ENCODE peak calls at places on chromosomes 11 and 22, in ten cellular contexts. One of them, this sample, is unnamed.
A peak's percentile ranks its signal among the peaks of the same experiment; 100 is the strongest.

GRCh38 chr11:1744137-1744878 is 6.1 kb downstream of the IFITM10 start:
- DNase-seq in uterus: no peak
- DNase-seq in sigmoid colon: no peak
- DNase-seq in IMR-90: no peak
- DNase-seq in ovary: peak; percentile 48
- DNase-seq in right lobe of liver: no peak
- DNase-seq in adrenal gland: peak; percentile 86
- DNase-seq in spleen: peak; percentile 80
- DNase-seq in body of pancreas: peak; percentile 13
- DNase-seq in lower leg skin: no peak
- DNase-seq in this sample: no peak

GRCh38 chr22:30714062-30714461 is 19.4 kb downstream of the OSBP2 start:
- DNase-seq in uterus: no peak
- DNase-seq in sigmoid colon: no peak
- DNase-seq in IMR-90: no peak
- DNase-seq in ovary: no peak
- DNase-seq in right lobe of liver: no peak
- DNase-seq in adrenal gland: no peak
- DNase-seq in spleen: no peak
- DNase-seq in body of pancreas: no peak
- DNase-seq in lower leg skin: no peak
- DNase-seq in this sample: no peak

GRCh38 chr22:46833228-46833627 is 70.8 kb downstream of the TBC1D22A start:
- DNase-seq in uterus: no peak
- DNase-seq in sigmoid colon: no peak
- DNase-seq in IMR-90: peak; percentile 25
- DNase-seq in ovary: no peak
- DNase-seq in right lobe of liver: no peak
- DNase-seq in adrenal gland: no peak
- DNase-seq in spleen: no peak
- DNase-seq in body of pancreas: peak; percentile 62
- DNase-seq in lower leg skin: no peak
- DNase-seq in this sample: no peak

GRCh38 chr11:91795139-91795887 is 429.3 kb upstream of the FAT3 start:
- DNase-seq in uterus: no peak
- DNase-seq in sigmoid colon: no peak
- DNase-seq in IMR-90: no peak
- DNase-seq in ovary: no peak
- DNase-seq in right lobe of liver: no peak
- DNase-seq in adrenal gland: no peak
- DNase-seq in spleen: no peak
- DNase-seq in body of pancreas: no peak
- DNase-seq in lower leg skin: no peak
- DNase-seq in this sample: no peak

GRCh38 chr11:2816941-2817421 is 68.6 kb downstream of the CDKN1C start:
- DNase-seq in uterus: peak; percentile 73
- DNase-seq in sigmoid colon: peak; percentile 82
- DNase-seq in IMR-90: peak; percentile 81
- DNase-seq in ovary: peak; percentile 84
- DNase-seq in right lobe of liver: no peak
- DNase-seq in adrenal gland: no peak
- DNase-seq in spleen: peak; percentile 44
- DNase-seq in body of pancreas: no peak
- DNase-seq in lower leg skin: no peak
- DNase-seq in this sample: no peak

GRCh38 chr11:120243221-120243620 is 3.3 kb downstream of the POU2F3 start:
- DNase-seq in uterus: no peak
- DNase-seq in sigmoid colon: no peak
- DNase-seq in IMR-90: no peak
- DNase-seq in ovary: no peak
- DNase-seq in right lobe of liver: no peak
- DNase-seq in adrenal gland: no peak
- DNase-seq in spleen: peak; percentile 53
- DNase-seq in body of pancreas: no peak
- DNase-seq in lower leg skin: no peak
- DNase-seq in this sample: no peak

GRCh38 chr11:100739636-100740035 is 52.5 kb downstream of the ARHGAP42 start:
- DNase-seq in uterus: no peak
- DNase-seq in sigmoid colon: no peak
- DNase-seq in IMR-90: peak; percentile 90
- DNase-seq in ovary: no peak
- DNase-seq in right lobe of liver: no peak
- DNase-seq in adrenal gland: peak; percentile 32
- DNase-seq in spleen: no peak
- DNase-seq in body of pancreas: no peak
- DNase-seq in lower leg skin: no peak
- DNase-seq in this sample: peak; percentile 12

GRCh38 chr11:1574256-1575242 is 2.5 kb upstream of the DUSP8 start:
- DNase-seq in uterus: peak; percentile 59
- DNase-seq in sigmoid colon: peak; percentile 85
- DNase-seq in IMR-90: peak; percentile 23
- DNase-seq in ovary: peak; percentile 75
- DNase-seq in right lobe of liver: peak; percentile 61
- DNase-seq in adrenal gland: peak; percentile 50
- DNase-seq in spleen: peak; percentile 91
- DNase-seq in body of pancreas: peak; percentile 73
- DNase-seq in lower leg skin: no peak
- DNase-seq in this sample: peak; percentile 75

GRCh38 chr11:39327302-39327701 is 2132.2 kb downstream of the LRRC4C start:
- DNase-seq in uterus: no peak
- DNase-seq in sigmoid colon: no peak
- DNase-seq in IMR-90: no peak
- DNase-seq in ovary: no peak
- DNase-seq in right lobe of liver: no peak
- DNase-seq in adrenal gland: no peak
- DNase-seq in spleen: no peak
- DNase-seq in body of pancreas: peak; percentile 23
- DNase-seq in lower leg skin: no peak
- DNase-seq in this sample: no peak

GRCh38 chr11:58579192-58580129 is 598 bp downstream of the ZFP91 start:
- DNase-seq in uterus: peak; percentile 92
- DNase-seq in sigmoid colon: peak; percentile 97
- DNase-seq in IMR-90: peak; percentile 91
- DNase-seq in ovary: peak; percentile 94
- DNase-seq in right lobe of liver: peak; percentile 91
- DNase-seq in adrenal gland: peak; percentile 94
- DNase-seq in spleen: peak; percentile 97
- DNase-seq in body of pancreas: peak; percentile 91
- DNase-seq in lower leg skin: peak; percentile 93
- DNase-seq in this sample: peak; percentile 49
- TF ChIP-seq POLR2A in uterus: peak; percentile 61
- TF ChIP-seq POLR2A in sigmoid colon: peak; percentile 64
- TF ChIP-seq POLR2A in IMR-90: peak; percentile 77
- TF ChIP-seq POLR2A in ovary: no peak
- TF ChIP-seq POLR2A in right lobe of liver: peak; percentile 70
- TF ChIP-seq POLR2A in adrenal gland: peak; percentile 84
- TF ChIP-seq POLR2A in spleen: no peak
- TF ChIP-seq POLR2A in body of pancreas: peak; percentile 57
- TF ChIP-seq POLR2A in lower leg skin: peak; percentile 39
- TF ChIP-seq POLR2A in this sample: peak; percentile 70

DNA sequence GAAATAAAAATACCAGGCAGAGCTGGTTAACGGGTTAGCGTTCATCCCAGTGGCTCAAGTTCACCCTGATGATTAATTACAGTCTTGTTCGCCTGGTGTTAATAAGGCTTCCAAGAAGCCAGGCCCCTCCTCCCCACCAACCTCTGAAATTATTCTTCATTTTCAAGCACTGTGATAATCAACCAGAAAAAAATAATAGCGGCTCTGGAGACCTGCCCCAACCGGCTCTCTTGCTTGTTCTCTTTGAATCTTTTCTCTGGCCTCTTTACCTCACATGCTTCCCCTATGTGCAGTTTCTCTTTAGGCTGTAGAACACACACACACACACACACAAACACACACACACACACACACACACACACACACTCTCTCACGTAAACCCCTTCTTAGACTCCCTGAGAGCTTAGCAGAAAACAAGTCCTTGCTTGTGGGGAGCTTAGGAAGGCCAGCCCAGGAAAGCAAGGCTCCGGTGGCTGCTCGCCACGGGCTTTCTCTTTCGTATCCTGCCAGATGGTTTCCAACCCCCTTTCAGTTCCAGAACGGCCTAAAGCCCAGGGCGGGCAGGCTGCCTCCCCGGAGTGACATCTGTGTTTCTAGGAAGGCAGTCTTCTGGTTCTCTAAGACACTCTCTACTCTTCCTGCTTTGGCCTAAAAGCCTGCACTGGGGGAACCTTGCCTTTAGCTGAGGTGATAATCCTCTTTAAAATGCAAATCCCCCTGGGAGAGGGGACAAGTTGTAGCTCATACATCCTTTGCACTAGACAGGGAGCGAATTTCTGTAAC is 106.4 kb upstream of the SESN3 start:
- DNase-seq in uterus: peak; percentile 53
- DNase-seq in sigmoid colon: peak; percentile 79
- DNase-seq in IMR-90: peak; percentile 33
- DNase-seq in ovary: peak; percentile 80
- DNase-seq in right lobe of liver: peak; percentile 39
- DNase-seq in adrenal gland: peak; percentile 54
- DNase-seq in spleen: peak; percentile 87
- DNase-seq in body of pancreas: no peak
- DNase-seq in lower leg skin: no peak
- DNase-seq in this sample: no peak
- TF ChIP-seq POLR2A in uterus: no peak
- TF ChIP-seq POLR2A in sigmoid colon: no peak
- TF ChIP-seq POLR2A in IMR-90: no peak
- TF ChIP-seq POLR2A in ovary: no peak
- TF ChIP-seq POLR2A in right lobe of liver: no peak
- TF ChIP-seq POLR2A in adrenal gland: no peak
- TF ChIP-seq POLR2A in spleen: no peak
- TF ChIP-seq POLR2A in body of pancreas: no peak
- TF ChIP-seq POLR2A in lower leg skin: no peak
- TF ChIP-seq POLR2A in this sample: no peak

GRCh38 chr11:69285766-69286165 is 8.2 kb upstream of the MYEOV start:
- DNase-seq in uterus: no peak
- DNase-seq in sigmoid colon: no peak
- DNase-seq in IMR-90: no peak
- DNase-seq in ovary: no peak
- DNase-seq in right lobe of liver: no peak
- DNase-seq in adrenal gland: no peak
- DNase-seq in spleen: no peak
- DNase-seq in body of pancreas: no peak
- DNase-seq in lower leg skin: no peak
- DNase-seq in this sample: no peak

GRCh38 chr11:69286358-69287327 is 7.3 kb upstream of the MYEOV start:
- DNase-seq in uterus: no peak
- DNase-seq in sigmoid colon: no peak
- DNase-seq in IMR-90: no peak
- DNase-seq in ovary: no peak
- DNase-seq in right lobe of liver: no peak
- DNase-seq in adrenal gland: no peak
- DNase-seq in spleen: no peak
- DNase-seq in body of pancreas: no peak
- DNase-seq in lower leg skin: no peak
- DNase-seq in this sample: no peak

GRCh38 chr11:69288883-69289242 is 5.1 kb upstream of the MYEOV start:
- DNase-seq in uterus: no peak
- DNase-seq in sigmoid colon: no peak
- DNase-seq in IMR-90: no peak
- DNase-seq in ovary: no peak
- DNase-seq in right lobe of liver: no peak
- DNase-seq in adrenal gland: no peak
- DNase-seq in spleen: no peak
- DNase-seq in body of pancreas: no peak
- DNase-seq in lower leg skin: no peak
- DNase-seq in this sample: no peak

GRCh38 chr11:69290791-69291190 is 3.2 kb upstream of the MYEOV start:
- DNase-seq in uterus: no peak
- DNase-seq in sigmoid colon: no peak
- DNase-seq in IMR-90: no peak
- DNase-seq in ovary: no peak
- DNase-seq in right lobe of liver: no peak
- DNase-seq in adrenal gland: no peak
- DNase-seq in spleen: peak; percentile 60
- DNase-seq in body of pancreas: no peak
- DNase-seq in lower leg skin: no peak
- DNase-seq in this sample: no peak

GRCh38 chr11:69287968-69288882 is 5.7 kb upstream of the MYEOV start:
- DNase-seq in uterus: no peak
- DNase-seq in sigmoid colon: no peak
- DNase-seq in IMR-90: no peak
- DNase-seq in ovary: no peak
- DNase-seq in right lobe of liver: no peak
- DNase-seq in adrenal gland: no peak
- DNase-seq in spleen: no peak
- DNase-seq in body of pancreas: no peak
- DNase-seq in lower leg skin: no peak
- DNase-seq in this sample: no peak
- TF ChIP-seq POLR2A in uterus: no peak
- TF ChIP-seq POLR2A in sigmoid colon: no peak
- TF ChIP-seq POLR2A in IMR-90: no peak
- TF ChIP-seq POLR2A in ovary: no peak
- TF ChIP-seq POLR2A in right lobe of liver: no peak
- TF ChIP-seq POLR2A in adrenal gland: no peak
- TF ChIP-seq POLR2A in spleen: no peak
- TF ChIP-seq POLR2A in body of pancreas: no peak
- TF ChIP-seq POLR2A in lower leg skin: no peak
- TF ChIP-seq POLR2A in this sample: no peak

GRCh38 chr22:40805699-40806203 is 13.4 kb downstream of the SLC25A17 start:
- DNase-seq in uterus: no peak
- DNase-seq in sigmoid colon: no peak
- DNase-seq in IMR-90: no peak
- DNase-seq in ovary: no peak
- DNase-seq in right lobe of liver: no peak
- DNase-seq in adrenal gland: no peak
- DNase-seq in spleen: no peak
- DNase-seq in body of pancreas: no peak
- DNase-seq in lower leg skin: no peak
- DNase-seq in this sample: no peak
- TF ChIP-seq POLR2A in uterus: no peak
- TF ChIP-seq POLR2A in sigmoid colon: no peak
- TF ChIP-seq POLR2A in IMR-90: no peak
- TF ChIP-seq POLR2A in ovary: no peak
- TF ChIP-seq POLR2A in right lobe of liver: no peak
- TF ChIP-seq POLR2A in adrenal gland: no peak
- TF ChIP-seq POLR2A in spleen: no peak
- TF ChIP-seq POLR2A in body of pancreas: no peak
- TF ChIP-seq POLR2A in lower leg skin: no peak
- TF ChIP-seq POLR2A in this sample: no peak

DNA sequence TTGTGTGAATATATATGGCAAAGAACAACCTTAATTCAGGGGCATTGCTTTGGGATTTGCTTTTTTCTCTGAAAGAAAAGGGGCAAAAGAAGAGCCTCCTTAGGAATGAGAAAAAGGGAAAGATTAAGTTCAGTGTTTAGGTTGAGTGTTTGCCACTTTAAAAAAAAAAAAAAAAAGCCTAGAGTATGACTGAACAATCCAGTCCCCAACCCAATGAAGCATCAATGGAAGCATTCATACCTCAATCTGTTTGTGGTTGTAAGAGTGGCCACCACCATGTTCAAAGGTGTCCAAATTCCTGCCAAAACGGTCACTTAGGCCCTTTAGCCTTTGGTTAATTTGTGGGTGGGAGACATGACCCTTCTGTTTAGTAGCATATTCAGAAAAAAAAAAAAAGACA is 260.6 kb downstream of the SOX6 start:
- DNase-seq in uterus: no peak
- DNase-seq in sigmoid colon: no peak
- DNase-seq in IMR-90: no peak
- DNase-seq in ovary: no peak
- DNase-seq in right lobe of liver: no peak
- DNase-seq in adrenal gland: no peak
- DNase-seq in spleen: no peak
- DNase-seq in body of pancreas: no peak
- DNase-seq in lower leg skin: no peak
- DNase-seq in this sample: no peak
- TF ChIP-seq POLR2A in uterus: no peak
- TF ChIP-seq POLR2A in sigmoid colon: no peak
- TF ChIP-seq POLR2A in IMR-90: no peak
- TF ChIP-seq POLR2A in ovary: no peak
- TF ChIP-seq POLR2A in right lobe of liver: no peak
- TF ChIP-seq POLR2A in adrenal gland: no peak
- TF ChIP-seq POLR2A in spleen: no peak
- TF ChIP-seq POLR2A in body of pancreas: no peak
- TF ChIP-seq POLR2A in lower leg skin: no peak
- TF ChIP-seq POLR2A in this sample: no peak